ENCODE peak calls at places on chromosomes 16 and 17, in ten cellular contexts. One of them, this sample, is unnamed.

GRCh38 chr17:63223212-63223911 is 222.7 kb downstream of the CYB561 start:
- DNase-seq in A549: no peak
- DNase-seq in colonic mucosa: no peak
- DNase-seq in neural progenitor cell: no peak
- DNase-seq in CD4-positive, CD25-positive, alpha-beta regulatory T cell: no peak
- DNase-seq in CD8-positive, alpha-beta memory T cell: no peak
- DNase-seq in HCT116: no peak
- DNase-seq in mammary epithelial cell: no peak
- DNase-seq in OCI-LY7: no peak
- DNase-seq in PC-9: no peak
- DNase-seq in this sample: no peak

GRCh38 chr17:77719806-77720205 is 238.7 kb upstream of the TNRC6C start:
- DNase-seq in A549: no peak
- DNase-seq in colonic mucosa: no peak
- DNase-seq in neural progenitor cell: no peak
- DNase-seq in CD4-positive, CD25-positive, alpha-beta regulatory T cell: no peak
- DNase-seq in CD8-positive, alpha-beta memory T cell: no peak
- DNase-seq in HCT116: no peak
- DNase-seq in mammary epithelial cell: no peak
- DNase-seq in OCI-LY7: no peak
- DNase-seq in PC-9: no peak
- DNase-seq in this sample: no peak

GRCh38 chr16:30567991-30568638 is 3.4 kb downstream of the ZNF688 start:
- DNase-seq in A549: peak; percentile 45
- DNase-seq in colonic mucosa: no peak
- DNase-seq in neural progenitor cell: no peak
- DNase-seq in CD4-positive, CD25-positive, alpha-beta regulatory T cell: peak; percentile 80
- DNase-seq in CD8-positive, alpha-beta memory T cell: peak; percentile 66
- DNase-seq in HCT116: no peak
- DNase-seq in mammary epithelial cell: peak; percentile 96
- DNase-seq in OCI-LY7: peak; percentile 66
- DNase-seq in PC-9: peak; percentile 93
- DNase-seq in this sample: peak; percentile 60

GRCh38 chr17:1197781-1198490 is 18.2 kb upstream of the ABR start:
- DNase-seq in A549: no peak
- DNase-seq in colonic mucosa: peak; percentile 71
- DNase-seq in neural progenitor cell: no peak
- DNase-seq in CD4-positive, CD25-positive, alpha-beta regulatory T cell: no peak
- DNase-seq in CD8-positive, alpha-beta memory T cell: peak; percentile 84
- DNase-seq in HCT116: no peak
- DNase-seq in mammary epithelial cell: no peak
- DNase-seq in OCI-LY7: peak; percentile 96
- DNase-seq in PC-9: no peak
- DNase-seq in this sample: peak; percentile 13

GRCh38 chr17:46943511-46944393 is 20.8 kb downstream of the GOSR2 start:
- DNase-seq in A549: no peak
- DNase-seq in colonic mucosa: no peak
- DNase-seq in neural progenitor cell: peak; percentile 49
- DNase-seq in CD4-positive, CD25-positive, alpha-beta regulatory T cell: no peak
- DNase-seq in CD8-positive, alpha-beta memory T cell: no peak
- DNase-seq in HCT116: no peak
- DNase-seq in mammary epithelial cell: no peak
- DNase-seq in OCI-LY7: no peak
- DNase-seq in PC-9: peak; percentile 69
- DNase-seq in this sample: peak; percentile 61

GRCh38 chr16:56192971-56193936 is 2.0 kb downstream of the GNAO1 start:
- DNase-seq in A549: no peak
- DNase-seq in colonic mucosa: no peak
- DNase-seq in neural progenitor cell: peak; percentile 51
- DNase-seq in CD4-positive, CD25-positive, alpha-beta regulatory T cell: no peak
- DNase-seq in CD8-positive, alpha-beta memory T cell: no peak
- DNase-seq in HCT116: no peak
- DNase-seq in mammary epithelial cell: no peak
- DNase-seq in OCI-LY7: no peak
- DNase-seq in PC-9: no peak
- DNase-seq in this sample: no peak

GRCh38 chr17:61253293-61253801 is 146.3 kb upstream of the TBX2 start:
- DNase-seq in A549: no peak
- DNase-seq in colonic mucosa: no peak
- DNase-seq in neural progenitor cell: no peak
- DNase-seq in CD4-positive, CD25-positive, alpha-beta regulatory T cell: no peak
- DNase-seq in CD8-positive, alpha-beta memory T cell: no peak
- DNase-seq in HCT116: no peak
- DNase-seq in mammary epithelial cell: no peak
- DNase-seq in OCI-LY7: no peak
- DNase-seq in PC-9: no peak
- DNase-seq in this sample: no peak

GRCh38 chr16:86681440-86681838 is 103.1 kb downstream of the FOXL1 start:
- DNase-seq in A549: no peak
- DNase-seq in colonic mucosa: no peak
- DNase-seq in neural progenitor cell: no peak
- DNase-seq in CD4-positive, CD25-positive, alpha-beta regulatory T cell: no peak
- DNase-seq in CD8-positive, alpha-beta memory T cell: no peak
- DNase-seq in HCT116: no peak
- DNase-seq in mammary epithelial cell: no peak
- DNase-seq in OCI-LY7: no peak
- DNase-seq in PC-9: no peak
- DNase-seq in this sample: no peak

GRCh38 chr17:82018152-82019041 is 4.3 kb downstream of the CENPX start:
- DNase-seq in A549: no peak
- DNase-seq in colonic mucosa: no peak
- DNase-seq in neural progenitor cell: no peak
- DNase-seq in CD4-positive, CD25-positive, alpha-beta regulatory T cell: no peak
- DNase-seq in CD8-positive, alpha-beta memory T cell: no peak
- DNase-seq in HCT116: no peak
- DNase-seq in mammary epithelial cell: no peak
- DNase-seq in OCI-LY7: no peak
- DNase-seq in PC-9: no peak
- DNase-seq in this sample: no peak

GRCh38 chr17:67400193-67400592 is 23.1 kb downstream of the PITPNC1 start:
- DNase-seq in A549: no peak
- DNase-seq in colonic mucosa: no peak
- DNase-seq in neural progenitor cell: no peak
- DNase-seq in CD4-positive, CD25-positive, alpha-beta regulatory T cell: peak; percentile 12
- DNase-seq in CD8-positive, alpha-beta memory T cell: no peak
- DNase-seq in HCT116: no peak
- DNase-seq in mammary epithelial cell: no peak
- DNase-seq in OCI-LY7: no peak
- DNase-seq in PC-9: no peak
- DNase-seq in this sample: no peak

GRCh38 chr17:4858880-4859260 is 25.7 kb downstream of the MINK1 start:
- DNase-seq in A549: no peak
- DNase-seq in colonic mucosa: peak; percentile 35
- DNase-seq in neural progenitor cell: no peak
- DNase-seq in CD4-positive, CD25-positive, alpha-beta regulatory T cell: no peak
- DNase-seq in CD8-positive, alpha-beta memory T cell: no peak
- DNase-seq in HCT116: no peak
- DNase-seq in mammary epithelial cell: peak; percentile 93
- DNase-seq in OCI-LY7: no peak
- DNase-seq in PC-9: peak; percentile 59
- DNase-seq in this sample: peak; percentile 57

GRCh38 chr17:80729016-80729415 is 184.4 kb downstream of the RPTOR start:
- DNase-seq in A549: no peak
- DNase-seq in colonic mucosa: no peak
- DNase-seq in neural progenitor cell: no peak
- DNase-seq in CD4-positive, CD25-positive, alpha-beta regulatory T cell: no peak
- DNase-seq in CD8-positive, alpha-beta memory T cell: no peak
- DNase-seq in HCT116: no peak
- DNase-seq in mammary epithelial cell: no peak
- DNase-seq in OCI-LY7: no peak
- DNase-seq in PC-9: no peak
- DNase-seq in this sample: no peak
- H3K4me3 ChIP-seq in A549: no peak overlapping the region
- H3K4me3 ChIP-seq in colonic mucosa: no peak overlapping the region
- H3K4me3 ChIP-seq in neural progenitor cell: no peak overlapping the region
- H3K4me3 ChIP-seq in CD4-positive, CD25-positive, alpha-beta regulatory T cell: no peak overlapping the region
- H3K4me3 ChIP-seq in CD8-positive, alpha-beta memory T cell: no peak overlapping the region
- H3K4me3 ChIP-seq in HCT116: no peak overlapping the region
- H3K4me3 ChIP-seq in mammary epithelial cell: no peak overlapping the region
- H3K4me3 ChIP-seq in OCI-LY7: no peak overlapping the region
- H3K4me3 ChIP-seq in PC-9: no peak overlapping the region
- H3K4me3 ChIP-seq in this sample: no peak overlapping the region

GRCh38 chr16:15498427-15499175 is 64.2 kb downstream of the BMERB1 start:
- DNase-seq in A549: no peak
- DNase-seq in colonic mucosa: no peak
- DNase-seq in neural progenitor cell: peak; percentile 39
- DNase-seq in CD4-positive, CD25-positive, alpha-beta regulatory T cell: no peak
- DNase-seq in CD8-positive, alpha-beta memory T cell: no peak
- DNase-seq in HCT116: no peak
- DNase-seq in mammary epithelial cell: no peak
- DNase-seq in OCI-LY7: no peak
- DNase-seq in PC-9: no peak
- DNase-seq in this sample: peak; percentile 73
- H3K27ac ChIP-seq in A549: peak overlapping the region; percentile 43
- H3K27ac ChIP-seq in colonic mucosa: no peak overlapping the region
- H3K27ac ChIP-seq in neural progenitor cell: no peak overlapping the region
- H3K27ac ChIP-seq in CD4-positive, CD25-positive, alpha-beta regulatory T cell: no peak overlapping the region
- H3K27ac ChIP-seq in CD8-positive, alpha-beta memory T cell: no peak overlapping the region
- H3K27ac ChIP-seq in HCT116: peak overlapping the region; percentile 20
- H3K27ac ChIP-seq in mammary epithelial cell: no peak overlapping the region
- H3K27ac ChIP-seq in OCI-LY7: no peak overlapping the region
- H3K27ac ChIP-seq in PC-9: no peak overlapping the region
- H3K27ac ChIP-seq in this sample: peak overlapping the region; percentile 45

DNA sequence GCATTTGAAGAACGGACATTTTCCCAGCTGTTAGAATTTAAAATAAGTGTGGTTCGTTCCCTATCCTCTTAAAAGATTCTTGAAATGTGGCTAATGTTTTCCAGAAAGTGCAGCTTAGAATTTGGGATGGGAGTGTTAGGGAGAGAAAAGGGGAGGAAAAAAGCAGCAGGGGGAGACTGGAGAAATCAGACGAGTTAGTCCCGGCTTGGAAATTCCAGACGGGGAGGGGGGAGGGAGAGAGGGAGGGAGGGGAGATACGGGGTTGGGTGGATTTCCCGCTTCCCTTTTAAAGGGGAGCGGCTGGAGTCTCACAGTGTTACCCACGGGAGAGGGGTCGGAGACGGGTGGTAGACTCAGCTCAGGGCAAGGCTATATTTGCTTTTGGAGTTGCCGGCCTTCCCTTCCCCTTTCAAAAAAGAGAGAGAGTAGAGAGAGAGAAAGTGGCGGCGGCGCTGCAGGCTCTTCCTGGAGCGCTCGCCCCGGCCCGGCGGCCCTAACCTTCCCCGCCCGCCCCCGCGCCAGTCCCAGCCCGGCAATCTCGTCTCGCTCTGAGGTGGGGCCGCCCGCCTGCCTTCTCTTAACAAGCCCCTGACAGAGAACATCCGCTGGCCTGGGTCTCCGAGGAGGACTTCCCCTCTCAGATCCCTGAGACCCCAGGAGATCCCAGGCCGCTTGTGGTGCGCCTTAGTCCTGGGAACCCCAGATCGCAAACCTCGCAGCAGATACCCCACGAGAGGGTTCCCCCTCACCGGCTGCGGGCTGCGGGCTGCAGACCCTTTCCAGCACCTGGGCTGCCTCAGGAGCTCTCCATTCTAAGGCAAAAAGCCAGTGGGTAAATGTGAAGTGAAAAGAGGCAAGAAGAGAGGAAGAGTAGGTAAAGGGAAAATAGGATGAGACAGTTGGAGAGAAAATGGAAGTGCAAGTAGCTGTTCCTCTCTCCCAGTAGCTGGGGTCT is 6.6 kb downstream of the IGF2BP1 start:
- DNase-seq in A549: no peak
- DNase-seq in colonic mucosa: no peak
- DNase-seq in neural progenitor cell: peak; percentile 79
- DNase-seq in CD4-positive, CD25-positive, alpha-beta regulatory T cell: no peak
- DNase-seq in CD8-positive, alpha-beta memory T cell: no peak
- DNase-seq in HCT116: no peak
- DNase-seq in mammary epithelial cell: no peak
- DNase-seq in OCI-LY7: no peak
- DNase-seq in PC-9: no peak
- DNase-seq in this sample: peak; percentile 39
- H3K4me3 ChIP-seq in A549: peak overlapping the region; percentile 60
- H3K4me3 ChIP-seq in colonic mucosa: no peak overlapping the region
- H3K4me3 ChIP-seq in neural progenitor cell: peak overlapping the region; percentile 97
- H3K4me3 ChIP-seq in CD4-positive, CD25-positive, alpha-beta regulatory T cell: no peak overlapping the region
- H3K4me3 ChIP-seq in CD8-positive, alpha-beta memory T cell: no peak overlapping the region
- H3K4me3 ChIP-seq in HCT116: peak overlapping the region; percentile 22
- H3K4me3 ChIP-seq in mammary epithelial cell: no peak overlapping the region
- H3K4me3 ChIP-seq in OCI-LY7: no peak overlapping the region
- H3K4me3 ChIP-seq in PC-9: no peak overlapping the region
- H3K4me3 ChIP-seq in this sample: peak overlapping the region; percentile 33

DNA sequence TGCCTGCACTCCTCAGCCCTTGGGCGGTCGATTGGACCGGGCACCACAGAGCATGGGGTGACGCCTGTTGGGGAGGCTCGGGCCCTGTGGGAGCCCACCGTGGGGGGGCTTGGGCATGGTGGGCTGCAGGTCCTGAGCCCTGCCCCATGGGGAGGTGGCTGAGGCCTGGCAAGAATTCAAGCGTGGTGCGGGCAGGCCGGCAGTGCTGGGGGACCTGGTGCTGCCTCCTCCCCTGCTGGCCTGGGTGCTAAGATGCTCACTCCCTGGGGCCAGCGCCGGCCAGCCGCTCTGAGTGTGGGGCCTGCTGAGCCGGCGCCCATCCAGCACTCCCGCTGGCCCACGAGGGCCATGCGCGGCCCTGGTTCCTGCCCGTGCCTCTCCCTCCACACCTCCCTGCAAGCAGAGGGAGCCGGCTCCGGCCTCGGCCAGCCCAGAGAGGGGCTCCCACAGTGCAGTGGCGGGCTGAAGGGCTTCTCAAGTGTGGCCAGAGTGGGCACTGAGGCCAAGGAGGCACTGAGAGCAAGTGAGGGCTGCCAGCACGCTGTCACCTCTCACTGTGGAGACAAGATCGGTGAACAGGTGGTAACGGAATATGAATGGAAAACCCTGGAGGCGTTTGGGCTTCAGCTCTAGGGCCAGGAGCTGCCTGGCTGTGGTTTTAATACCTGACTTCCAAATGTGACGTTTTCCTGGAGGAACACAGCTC is 28.5 kb downstream of the ST6GALNAC1 start:
- DNase-seq in A549: no peak
- DNase-seq in colonic mucosa: no peak
- DNase-seq in neural progenitor cell: no peak
- DNase-seq in CD4-positive, CD25-positive, alpha-beta regulatory T cell: no peak
- DNase-seq in CD8-positive, alpha-beta memory T cell: no peak
- DNase-seq in HCT116: no peak
- DNase-seq in mammary epithelial cell: no peak
- DNase-seq in OCI-LY7: no peak
- DNase-seq in PC-9: no peak
- DNase-seq in this sample: no peak
- H3K27ac ChIP-seq in A549: no peak overlapping the region
- H3K27ac ChIP-seq in colonic mucosa: no peak overlapping the region
- H3K27ac ChIP-seq in neural progenitor cell: no peak overlapping the region
- H3K27ac ChIP-seq in CD4-positive, CD25-positive, alpha-beta regulatory T cell: no peak overlapping the region
- H3K27ac ChIP-seq in CD8-positive, alpha-beta memory T cell: no peak overlapping the region
- H3K27ac ChIP-seq in HCT116: no peak overlapping the region
- H3K27ac ChIP-seq in mammary epithelial cell: no peak overlapping the region
- H3K27ac ChIP-seq in OCI-LY7: no peak overlapping the region
- H3K27ac ChIP-seq in PC-9: no peak overlapping the region
- H3K27ac ChIP-seq in this sample: no peak overlapping the region